ENCODE peak calls at places on chromosomes 11 and 22, in eight cellular contexts. One of them, this sample, is unnamed.

GRCh38 chr11:128804481-128804880 is 62.6 kb downstream of the KCNJ1 start:
- DNase-seq in naive thymus-derived CD8-positive, alpha-beta T cell: no peak
- DNase-seq in sciatic nerve: no peak
- DNase-seq in substantia nigra: no peak
- DNase-seq in AG08395: peak; percentile 38
- DNase-seq in mucosa of descending colon: no peak
- DNase-seq in GM23338: no peak
- DNase-seq in A549: no peak
- DNase-seq in this sample: no peak

GRCh38 chr11:94068764-94069163 is 47.6 kb downstream of the HEPHL1 start:
- DNase-seq in naive thymus-derived CD8-positive, alpha-beta T cell: no peak
- DNase-seq in substantia nigra: no peak
- DNase-seq in GM23338: no peak
- DNase-seq in AG08395: no peak
- DNase-seq in sciatic nerve: no peak
- DNase-seq in A549: no peak
- DNase-seq in mucosa of descending colon: no peak
- DNase-seq in this sample: no peak

GRCh38 chr11:70819022-70819421 is 420.7 kb downstream of the CTTN start:
- DNase-seq in A549: no peak
- DNase-seq in substantia nigra: no peak
- DNase-seq in AG08395: no peak
- DNase-seq in GM23338: no peak
- DNase-seq in sciatic nerve: no peak
- DNase-seq in naive thymus-derived CD8-positive, alpha-beta T cell: no peak
- DNase-seq in mucosa of descending colon: no peak
- DNase-seq in this sample: no peak

GRCh38 chr22:20271114-20271994 is 3.2 kb upstream of the RTN4R start:
- DNase-seq in mucosa of descending colon: no peak
- DNase-seq in A549: no peak
- DNase-seq in sciatic nerve: no peak
- DNase-seq in AG08395: no peak
- DNase-seq in naive thymus-derived CD8-positive, alpha-beta T cell: no peak
- DNase-seq in GM23338: no peak
- DNase-seq in substantia nigra: no peak
- DNase-seq in this sample: no peak

GRCh38 chr11:72004515-72005346 is 6.0 kb downstream of the IL18BP start:
- DNase-seq in sciatic nerve: no peak
- DNase-seq in AG08395: no peak
- DNase-seq in substantia nigra: no peak
- DNase-seq in mucosa of descending colon: no peak
- DNase-seq in A549: no peak
- DNase-seq in naive thymus-derived CD8-positive, alpha-beta T cell: no peak
- DNase-seq in GM23338: no peak
- DNase-seq in this sample: no peak

GRCh38 chr22:31579835-31580242 is 82.2 kb downstream of the PISD start:
- DNase-seq in A549: peak; percentile 16
- DNase-seq in AG08395: no peak
- DNase-seq in GM23338: no peak
- DNase-seq in naive thymus-derived CD8-positive, alpha-beta T cell: no peak
- DNase-seq in substantia nigra: no peak
- DNase-seq in sciatic nerve: no peak
- DNase-seq in mucosa of descending colon: peak; percentile 6
- DNase-seq in this sample: no peak

GRCh38 chr11:35148163-35148562 is 9.2 kb downstream of the CD44 start:
- DNase-seq in naive thymus-derived CD8-positive, alpha-beta T cell: peak; percentile 62
- DNase-seq in GM23338: peak; percentile 17
- DNase-seq in A549: no peak
- DNase-seq in AG08395: no peak
- DNase-seq in sciatic nerve: no peak
- DNase-seq in mucosa of descending colon: no peak
- DNase-seq in substantia nigra: no peak
- DNase-seq in this sample: no peak

GRCh38 chr11:116637766-116638165 is 135.0 kb downstream of the BUD13 start:
- DNase-seq in sciatic nerve: no peak
- DNase-seq in naive thymus-derived CD8-positive, alpha-beta T cell: no peak
- DNase-seq in GM23338: no peak
- DNase-seq in A549: no peak
- DNase-seq in AG08395: no peak
- DNase-seq in substantia nigra: no peak
- DNase-seq in mucosa of descending colon: no peak
- DNase-seq in this sample: no peak

GRCh38 chr11:21888814-21889213 is 304.1 kb upstream of the ANO5 start:
- DNase-seq in naive thymus-derived CD8-positive, alpha-beta T cell: no peak
- DNase-seq in GM23338: no peak
- DNase-seq in sciatic nerve: no peak
- DNase-seq in mucosa of descending colon: no peak
- DNase-seq in substantia nigra: no peak
- DNase-seq in AG08395: no peak
- DNase-seq in A549: peak; percentile 75
- DNase-seq in this sample: no peak

GRCh38 chr22:35549338-35549737 is 8.7 kb downstream of the RASD2 start:
- DNase-seq in mucosa of descending colon: no peak
- DNase-seq in GM23338: no peak
- DNase-seq in AG08395: no peak
- DNase-seq in sciatic nerve: no peak
- DNase-seq in A549: no peak
- DNase-seq in naive thymus-derived CD8-positive, alpha-beta T cell: no peak
- DNase-seq in substantia nigra: no peak
- DNase-seq in this sample: no peak

GRCh38 chr11:11620966-11621880 is 582 bp downstream of the GALNT18 start:
- DNase-seq in GM23338: peak; percentile 50
- DNase-seq in sciatic nerve: peak; percentile 69
- DNase-seq in naive thymus-derived CD8-positive, alpha-beta T cell: no peak
- DNase-seq in A549: peak; percentile 32
- DNase-seq in substantia nigra: no peak
- DNase-seq in AG08395: peak; percentile 7
- DNase-seq in mucosa of descending colon: peak; percentile 23
- DNase-seq in this sample: no peak